ENCODE peak calls at places on chromosome 22, in ten cellular contexts. Z is body of pancreas, X is MM.1S, O is ovary, R is cardiac muscle cell, T is tibial nerve, W is IMR-90, K is neuronal stem cell, C is colonic mucosa, U is mesendoderm. P is an unnamed sample. For H3K27me3, the result is how much of the 10 kb centered on the place peaks cover.

GRCh38 chr22:37627091-37627490 is 12.4 kb upstream of the SH3BP1 start:
- DNase-seq in Z (no peak), X (no peak), O (no peak), R (no peak), T (no peak), W (no peak), K (no peak), C (no peak), U (no peak), P (no peak)

GRCh38 chr22:29748248-29748893 is 18.4 kb downstream of the ZMAT5 start:
- DNase-seq in Z (no peak), X (peak), O (no peak), R (no peak), T (no peak), W (no peak), K (no peak), C (no peak), U (no peak), P (no peak)

GRCh38 chr22:32697331-32697995 is 104.0 kb upstream of the TIMP3 start:
- DNase-seq in Z (no peak), X (no peak), O (no peak), R (no peak), T (no peak), W (no peak), K (no peak), C (no peak), U (no peak), P (no peak)

GRCh38 chr22:32788884-32789624 is 12.5 kb upstream of the TIMP3 start:
- DNase-seq in Z (peak), X (no peak), O (no peak), R (no peak), T (no peak), W (peak), K (no peak), C (no peak), U (peak), P (no peak)

GRCh38 chr22:35480143-35480542 is 60.5 kb upstream of the RASD2 start:
- DNase-seq in Z (peak), X (no peak), O (peak), R (no peak), T (no peak), W (peak), K (no peak), C (peak), U (no peak), P (no peak)

GRCh38 chr22:19374410-19374809 is 57.1 kb downstream of the HIRA start:
- DNase-seq in Z (no peak), X (no peak), O (no peak), R (no peak), T (no peak), W (no peak), K (no peak), C (no peak), U (no peak), P (no peak)

GRCh38 chr22:38504731-38505594 is 1.1 kb downstream of the DDX17 start:
- DNase-seq in Z (peak), X (peak), O (peak), R (peak), T (no peak), W (peak), K (peak), C (peak), U (peak), P (peak)

GRCh38 chr22:36663581-36663980 is 40.0 kb downstream of the CACNG2 start:
- DNase-seq in Z (no peak), X (no peak), O (no peak), R (no peak), T (no peak), W (no peak), K (no peak), C (no peak), U (no peak), P (no peak)

GRCh38 chr22:18024276-18024939 is at the start of gene MICAL3:
- DNase-seq in Z (peak), X (peak), O (peak), R (peak), T (no peak), W (peak), K (peak), C (peak), U (peak), P (peak)

GRCh38 chr22:19063581-19064353 is 58.4 kb downstream of the DGCR2 start:
- DNase-seq in Z (no peak), X (no peak), O (no peak), R (no peak), T (no peak), W (no peak), K (no peak), C (no peak), U (no peak), P (no peak)

GRCh38 chr22:26316732-26317131 is 112.3 kb upstream of the ASPHD2 start:
- DNase-seq in Z (no peak), X (no peak), O (no peak), R (no peak), T (no peak), W (no peak), K (no peak), C (no peak), U (no peak), P (no peak)
- H3K27me3 ChIP-seq in Z (under half), X (half or more), O (under half), R (under half), T (under half), W (under half), K (under half), C (under half), U (under half), P (under half)

GRCh38 chr22:49934144-49934890 is 15.9 kb downstream of the CRELD2 start:
- DNase-seq in Z (peak), X (no peak), O (peak), R (no peak), T (no peak), W (peak), K (no peak), C (peak), U (no peak), P (no peak)
- H3K27me3 ChIP-seq in Z (under half), X (under half), O (under half), R (under half), T (under half), W (under half), K (under half), C (under half), U (under half), P (under half)

DNA sequence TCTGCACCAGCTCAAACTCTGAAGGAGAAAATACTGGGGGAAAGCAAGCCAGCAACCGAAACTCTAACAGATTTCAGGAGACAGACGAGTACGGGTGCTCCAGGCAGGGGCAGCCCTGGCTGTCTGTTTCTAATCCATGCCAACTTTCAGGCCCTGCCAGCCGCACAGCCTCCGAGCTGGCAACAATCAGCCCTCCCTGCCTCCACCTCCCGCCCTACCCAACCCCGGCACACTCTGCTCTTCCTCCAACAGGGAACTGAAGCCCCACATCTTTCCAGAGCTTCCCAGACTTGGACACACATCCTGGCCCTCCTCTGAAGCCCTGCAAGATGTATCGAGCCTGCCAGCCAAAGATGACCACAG is 296.2 kb downstream of the BRD1 start:
- DNase-seq in Z (no peak), X (no peak), O (no peak), R (no peak), T (no peak), W (no peak), K (no peak), C (no peak), U (no peak), P (no peak)
- H3K27me3 ChIP-seq in Z (under half), X (under half), O (under half), R (under half), T (under half), W (under half), K (under half), C (under half), U (under half), P (under half)

GRCh38 chr22:46175631-46176030 is 25.3 kb downstream of the PPARA start:
- DNase-seq in Z (no peak), X (no peak), O (no peak), R (no peak), T (no peak), W (peak), K (no peak), C (no peak), U (no peak), P (no peak)

GRCh38 chr22:46178755-46179505 is 28.6 kb downstream of the PPARA start:
- DNase-seq in Z (no peak), X (no peak), O (no peak), R (no peak), T (no peak), W (no peak), K (no peak), C (no peak), U (no peak), P (no peak)

GRCh38 chr22:46179748-46180147 is 29.4 kb downstream of the PPARA start:
- DNase-seq in Z (no peak), X (no peak), O (no peak), R (no peak), T (no peak), W (no peak), K (no peak), C (no peak), U (no peak), P (no peak)

GRCh38 chr22:46173152-46173551 is 22.8 kb downstream of the PPARA start:
- DNase-seq in Z (no peak), X (no peak), O (peak), R (no peak), T (no peak), W (no peak), K (no peak), C (no peak), U (no peak), P (no peak)

DNA sequence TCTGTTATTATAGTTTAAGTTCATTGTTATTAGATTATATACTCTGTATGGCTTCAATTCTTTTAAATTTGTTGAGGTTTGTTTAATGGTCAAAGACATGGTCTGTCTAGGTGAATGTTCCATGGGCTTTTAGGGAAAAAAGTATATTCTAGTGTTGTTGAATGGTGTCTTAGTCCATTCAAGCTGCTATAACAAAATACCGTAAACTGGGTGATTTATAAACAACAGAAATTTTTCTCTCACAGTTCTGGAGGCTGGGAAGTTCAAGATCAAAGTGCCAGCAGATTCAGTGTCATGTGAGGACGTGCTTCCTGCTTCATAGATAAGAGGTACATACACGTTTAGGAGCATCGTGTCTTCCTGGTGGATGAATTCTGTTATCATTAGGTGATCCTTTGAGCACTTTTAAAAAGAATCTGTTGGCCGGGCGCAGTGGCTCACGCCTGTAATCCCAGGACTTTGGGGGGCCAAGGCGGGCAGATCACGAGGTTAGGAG is 26.2 kb downstream of the PPARA start:
- DNase-seq in Z (no peak), X (no peak), O (no peak), R (no peak), T (no peak), W (no peak), K (no peak), C (no peak), U (no peak), P (no peak)
- H3K27me3 ChIP-seq in Z (under half), X (under half), O (under half), R (under half), T (under half), W (under half), K (under half), C (under half), U (under half), P (under half)

DNA sequence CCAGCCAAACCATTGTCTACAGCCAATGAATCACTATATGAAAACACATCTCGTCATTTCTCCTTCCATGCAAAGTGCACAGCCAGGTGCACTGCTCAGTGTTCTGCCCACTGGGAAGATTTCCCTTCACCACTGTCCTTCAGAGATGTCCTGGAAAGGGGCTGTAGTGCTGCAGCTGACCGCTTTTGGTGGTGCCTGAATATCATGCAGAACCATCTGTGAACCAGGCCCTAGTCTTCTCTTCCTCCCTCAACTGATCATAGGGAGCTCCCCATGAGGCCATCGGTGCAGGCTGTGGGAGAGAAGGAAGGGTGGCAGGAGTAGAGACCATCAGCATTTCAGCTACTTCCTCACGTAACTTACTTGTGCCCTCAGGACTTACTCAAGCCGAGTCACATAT is 70.2 kb downstream of the GAB4 start:
- DNase-seq in Z (no peak), X (no peak), O (no peak), R (no peak), T (no peak), W (no peak), K (no peak), C (no peak), U (no peak), P (no peak)
- H3K27me3 ChIP-seq in Z (under half), X (under half), O (under half), R (under half), T (under half), W (under half), K (under half), C (under half), U (under half), P (under half)

DNA sequence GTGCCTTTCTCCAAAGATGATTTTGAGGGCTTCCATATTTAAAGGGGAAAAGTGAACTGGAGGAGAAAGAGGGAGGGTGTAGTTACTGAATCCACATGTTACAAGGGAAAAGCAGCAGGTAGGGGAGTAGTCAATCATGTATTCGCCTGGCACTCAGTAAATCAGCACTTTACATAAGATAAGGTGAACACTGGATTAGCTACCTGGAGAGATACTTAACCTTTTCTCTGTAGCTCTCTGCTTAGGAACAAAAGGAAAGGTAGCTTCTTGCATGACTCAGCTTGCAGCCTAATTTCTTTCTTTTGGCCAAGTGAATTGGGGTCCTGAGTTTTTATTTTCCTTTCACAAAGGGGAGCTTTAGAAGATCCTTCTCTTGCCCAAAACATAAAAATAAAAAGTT is 43.3 kb upstream of the PHF21B start:
- DNase-seq in Z (no peak), X (no peak), O (no peak), R (no peak), T (no peak), W (no peak), K (no peak), C (no peak), U (peak), P (no peak)
- H3K27me3 ChIP-seq in Z (under half), X (half or more), O (under half), R (under half), T (under half), W (under half), K (under half), C (under half), U (under half), P (under half)

GRCh38 chr22:43312608-43313007 is 30.6 kb downstream of the SCUBE1 start:
- DNase-seq in Z (no peak), X (no peak), O (no peak), R (no peak), T (no peak), W (no peak), K (no peak), C (no peak), U (no peak), P (no peak)
- H3K27me3 ChIP-seq in Z (under half), X (under half), O (under half), R (under half), T (under half), W (under half), K (under half), C (under half), U (under half), P (under half)

GRCh38 chr22:22092974-22093373 is 110.4 kb upstream of the TOP3B start:
- DNase-seq in Z (no peak), X (no peak), O (no peak), R (no peak), T (no peak), W (no peak), K (no peak), C (no peak), U (no peak), P (no peak)
- H3K27me3 ChIP-seq in Z (under half), X (under half), O (under half), R (half or more), T (under half), W (under half), K (under half), C (under half), U (under half), P (under half)

DNA sequence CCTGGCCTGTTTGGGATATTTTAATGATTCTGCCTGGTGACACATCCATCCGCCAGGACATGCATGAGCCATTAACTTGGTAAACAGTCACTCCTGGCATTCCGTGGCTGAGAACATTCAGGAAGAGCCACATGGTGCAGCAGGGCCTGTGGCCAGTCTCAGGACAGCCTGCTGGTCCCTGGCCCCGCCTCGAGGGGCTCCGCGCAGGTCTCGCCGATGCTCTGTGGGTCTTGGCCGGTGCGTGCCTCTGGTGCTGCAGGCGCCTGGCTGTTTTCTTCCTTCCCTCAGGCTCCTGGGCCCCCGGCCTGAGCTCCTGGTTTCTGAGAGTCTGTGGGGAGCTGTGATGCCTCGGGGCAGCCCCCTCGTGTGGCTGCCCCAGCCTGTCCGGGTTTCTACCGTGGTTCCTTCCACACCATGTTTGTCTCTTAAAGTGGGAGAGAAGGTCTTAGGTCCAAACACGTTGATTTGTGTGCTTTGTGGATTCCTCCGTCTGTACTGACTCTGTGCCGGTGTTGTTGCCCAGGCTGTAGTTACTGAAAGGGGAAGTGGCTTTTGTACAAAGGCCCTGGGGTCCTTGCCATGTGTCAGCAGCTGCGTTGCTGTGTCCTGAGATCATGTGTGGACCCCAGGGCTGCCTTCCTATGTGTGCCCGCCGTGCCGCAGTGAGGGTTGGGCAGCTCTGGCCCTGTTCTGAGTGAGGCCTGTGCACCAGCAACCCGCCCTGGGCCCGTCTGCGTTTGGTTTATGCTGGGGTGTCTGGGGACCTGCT is 6.5 kb downstream of the TRABD start:
- DNase-seq in Z (peak), X (no peak), O (no peak), R (no peak), T (no peak), W (peak), K (no peak), C (no peak), U (no peak), P (no peak)
- H3K27me3 ChIP-seq in Z (under half), X (under half), O (under half), R (under half), T (under half), W (under half), K (under half), C (under half), U (under half), P (under half)

P was measured in small intestine.